ENCODE peak calls at places on chromosomes 7 and 10, in seven cellular contexts. L is Panc1, N is lower lobe of right lung, Q is Peyer's patch, W is cardiac muscle cell, K is OCI-LY7, U is adrenal gland. Y is an unnamed sample. For H3K36me3, the result is how much of the 10 kb centered on the place peaks cover.

GRCh38 chr10:114009281-114009996 is 34.2 kb upstream of the ADRB1 start:
- DNase-seq in W (no peak), Q (no peak), U (no peak), N (no peak), K (no peak), L (peak), Y (no peak)

GRCh38 chr7:40156988-40157387 is 22.2 kb downstream of the SUGCT start:
- DNase-seq in N (no peak), Q (no peak), U (no peak), W (no peak), L (no peak), K (no peak), Y (no peak)

GRCh38 chr7:113120647-113121046 is 2.3 kb upstream of the SMIM30 start:
- DNase-seq in Q (no peak), K (no peak), N (no peak), L (no peak), U (no peak), W (no peak), Y (no peak)

GRCh38 chr10:73781548-73781878 is 335 bp upstream of the CHCHD1 start:
- DNase-seq in Q (no peak), K (no peak), W (no peak), N (no peak), L (no peak), U (no peak), Y (no peak)

GRCh38 chr7:876972-877311 is 588 bp downstream of the GET4 start:
- DNase-seq in N (no peak), W (peak), Q (no peak), K (no peak), L (no peak), U (peak), Y (no peak)

GRCh38 chr10:20622522-20623270 is 274.4 kb downstream of the NEBL start:
- DNase-seq in K (no peak), Q (no peak), W (no peak), L (no peak), N (no peak), U (no peak), Y (no peak)

GRCh38 chr7:41005381-41005901 is 697.4 kb downstream of the INHBA start:
- DNase-seq in W (peak), N (no peak), U (no peak), Q (no peak), L (no peak), K (no peak), Y (no peak)

GRCh38 chr10:97116534-97117162 is 69.1 kb downstream of the SLIT1 start:
- DNase-seq in U (no peak), Q (no peak), K (no peak), W (no peak), L (no peak), N (no peak), Y (no peak)

GRCh38 chr10:25113231-25114035 is 61.4 kb upstream of the GPR158 start:
- DNase-seq in N (peak), W (peak), L (peak), Q (peak), K (peak), U (peak), Y (peak)

GRCh38 chr7:142012825-142013506 is 17.3 kb downstream of the MGAM start:
- DNase-seq in Q (no peak), N (no peak), W (no peak), L (no peak), K (no peak), U (no peak), Y (no peak)

GRCh38 chr7:918118-918425 is 36.4 kb downstream of the ADAP1 start:
- DNase-seq in L (no peak), W (no peak), K (no peak), Q (no peak), N (peak), U (peak), Y (no peak)

GRCh38 chr10:44206127-44206818 is 178.6 kb downstream of the CXCL12 start:
- DNase-seq in U (no peak), N (no peak), Q (no peak), L (no peak), W (peak), K (no peak), Y (no peak)

GRCh38 chr10:44205072-44205471 is 179.8 kb downstream of the CXCL12 start:
- DNase-seq in K (no peak), L (no peak), W (peak), Q (no peak), U (no peak), N (no peak), Y (no peak)

GRCh38 chr10:44207160-44207559 is 177.7 kb downstream of the CXCL12 start:
- DNase-seq in K (no peak), L (no peak), Q (no peak), N (no peak), U (no peak), W (no peak), Y (no peak)

DNA sequence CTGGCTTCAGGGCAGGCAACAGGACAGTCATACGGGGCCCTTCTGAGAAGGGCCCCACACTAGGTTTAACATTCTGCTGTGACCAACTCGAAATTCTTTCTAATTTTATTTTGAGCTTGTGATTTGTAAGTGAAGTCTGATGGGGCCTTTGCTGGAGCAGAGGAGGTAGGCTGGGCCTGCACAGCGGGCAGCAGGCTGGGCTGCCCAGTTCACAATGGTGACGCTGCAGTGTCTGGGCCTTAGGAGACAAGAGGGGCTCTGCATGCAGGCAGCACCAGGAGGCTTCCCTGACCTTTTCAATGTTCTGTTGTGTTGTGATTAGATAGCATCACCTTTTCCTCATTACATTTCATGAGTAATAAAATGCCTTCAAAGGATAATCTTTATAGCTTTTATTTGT is 175.1 kb downstream of the CXCL12 start:
- DNase-seq in Q (no peak), W (no peak), K (no peak), U (no peak), L (no peak), N (no peak), Y (no peak)
- H3K36me3 ChIP-seq in Q (under half), W (under half), K (under half), U (under half), L (under half), N (under half), Y (under half)

GRCh38 chr10:61918989-61919388 is 17.5 kb downstream of the ARID5B start:
- DNase-seq in U (no peak), Q (no peak), N (no peak), W (no peak), K (no peak), L (no peak), Y (no peak)

GRCh38 chr10:61919646-61920215 is 18.2 kb downstream of the ARID5B start:
- DNase-seq in W (no peak), L (no peak), K (no peak), Q (no peak), N (no peak), U (no peak), Y (no peak)

GRCh38 chr10:61923210-61924024 is 21.9 kb downstream of the ARID5B start:
- DNase-seq in Q (no peak), N (no peak), U (peak), K (no peak), W (peak), L (no peak), Y (no peak)

GRCh38 chr10:61918140-61918539 is 16.6 kb downstream of the ARID5B start:
- DNase-seq in K (no peak), L (no peak), U (no peak), W (no peak), N (no peak), Q (no peak), Y (no peak)

GRCh38 chr10:61921143-61921542 is 19.6 kb downstream of the ARID5B start:
- DNase-seq in U (no peak), Q (no peak), W (no peak), K (no peak), L (no peak), N (no peak), Y (no peak)
- H3K4me3 ChIP-seq in U (no peak), Q (no peak), W (no peak), K (no peak), L (no peak), N (no peak), Y (no peak)

DNA sequence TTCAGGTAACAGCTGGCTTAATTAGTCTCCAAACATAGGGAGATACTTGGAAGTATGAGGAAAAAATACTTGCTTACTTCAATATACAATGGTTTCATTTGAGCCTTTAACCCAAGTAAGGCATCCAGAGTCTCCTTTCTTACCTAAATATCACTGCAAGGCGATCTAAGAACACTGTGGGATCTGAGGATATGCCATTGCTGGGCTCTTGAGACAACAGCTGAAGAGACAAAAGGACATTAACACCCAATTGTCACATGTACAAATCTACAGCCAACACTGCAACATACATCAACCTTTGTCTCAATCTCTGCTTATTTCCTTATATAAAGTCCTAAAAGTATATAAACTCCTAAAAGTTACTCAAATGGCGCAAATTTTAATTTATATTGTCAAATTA is 44.4 kb downstream of the IRF5 start:
- DNase-seq in U (no peak), W (no peak), L (no peak), K (no peak), Q (no peak), N (no peak), Y (no peak)
- H3K36me3 ChIP-seq in U (half or more), W (half or more), L (half or more), K (half or more), Q (under half), N (half or more), Y (under half)

DNA sequence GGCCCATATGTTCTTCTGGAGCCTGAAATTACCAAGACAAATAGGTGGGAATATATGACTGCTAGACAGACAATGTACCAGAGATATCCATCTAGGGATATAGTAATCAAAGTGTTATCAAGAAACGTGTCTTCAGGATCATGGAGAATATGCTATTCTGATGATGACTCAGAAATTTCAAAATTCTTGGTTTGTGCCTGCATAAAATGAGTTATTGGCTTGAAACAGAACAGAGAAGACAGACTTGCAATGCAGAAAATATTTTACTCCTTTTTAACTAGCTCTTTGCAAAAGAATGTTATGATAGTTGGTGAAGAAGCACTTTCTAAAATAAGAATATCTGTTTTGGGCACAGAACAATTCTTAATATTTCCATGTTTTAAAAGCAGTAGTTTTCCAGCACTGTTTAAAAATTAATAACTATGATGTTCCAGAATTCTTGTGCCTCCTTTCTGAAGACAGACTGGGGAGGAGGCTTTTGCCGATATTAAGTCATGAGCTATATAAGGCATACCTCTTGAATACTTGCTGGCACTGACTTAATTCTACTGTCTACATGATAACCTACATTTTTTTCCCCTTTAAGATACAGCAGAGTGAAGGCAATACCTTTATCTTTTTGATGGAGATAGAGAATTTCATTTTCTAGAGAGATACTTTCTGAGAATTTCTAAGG is 34.4 kb upstream of the CABCOCO1 start:
- DNase-seq in L (no peak), Q (no peak), W (peak), U (no peak), K (no peak), N (no peak), Y (no peak)
- H3K4me3 ChIP-seq in L (no peak), Q (no peak), W (no peak), U (no peak), K (no peak), N (no peak), Y (no peak)